ENCODE peak calls at places on chromosome 16, in ten cellular contexts. S is activated CD4-positive, alpha-beta T cell treated with anti-CD3 and anti-CD28 coated beads, Interleukin-2, amount 50 U/mL, for 24 hours; H is HS-27A; N is fibroblast of the aortic adventitia; J is NCI-H460; O is stimulated activated CD8-positive, alpha-beta memory T cell treated with anti-CD3 and anti-CD28 coated beads, Interleukin-4, amount 100 ng/mL, for 48 hours; V is NCI-H345; W is T-helper 2 cell; C is cardiac muscle cell; M is smooth muscle cell of the brain vasculature. E is an unnamed sample.

GRCh38 chr16:29745126-29745852 is 501 bp downstream of the C16orf54 start:
- DNase-seq in H (no peak), N (no peak), M (no peak), C (no peak), W (peak), V (no peak), S (peak), O (peak), J (no peak), E (no peak)

GRCh38 chr16:1677942-1678499 is at the start of gene JPT2:
- DNase-seq in N (peak), M (peak), J (peak), O (peak), V (peak), C (peak), S (peak), W (peak), H (peak), E (peak)

GRCh38 chr16:15641753-15642556 is 999 bp downstream of the MARF1 start:
- DNase-seq in N (no peak), C (no peak), S (no peak), O (no peak), W (no peak), M (no peak), V (no peak), H (no peak), J (no peak), E (no peak)

GRCh38 chr16:67419502-67419901 is 3.2 kb upstream of the ZDHHC1 start:
- DNase-seq in N (no peak), J (no peak), W (no peak), V (no peak), M (no peak), H (no peak), S (no peak), O (no peak), C (no peak), E (no peak)

GRCh38 chr16:85253127-85253941 is 141.1 kb upstream of the CIBAR2 start:
- DNase-seq in V (peak), H (no peak), N (peak), S (peak), W (peak), O (peak), J (peak), C (peak), M (no peak), E (peak)

GRCh38 chr16:55476625-55477533 is 2.1 kb upstream of the MMP2 start:
- DNase-seq in S (no peak), O (no peak), W (no peak), J (no peak), V (no peak), N (peak), M (no peak), H (no peak), C (no peak), E (no peak)

GRCh38 chr16:87690911-87691685 is 74.7 kb downstream of the KLHDC4 start:
- DNase-seq in H (no peak), V (no peak), C (no peak), S (no peak), M (no peak), W (no peak), N (no peak), J (no peak), O (no peak), E (no peak)

GRCh38 chr16:29687755-29688154 is 8.8 kb downstream of the QPRT start:
- DNase-seq in J (no peak), O (no peak), S (no peak), H (no peak), C (no peak), V (no peak), N (no peak), W (no peak), M (no peak), E (no peak)

GRCh38 chr16:48542020-48542473 is 67.9 kb downstream of the N4BP1 start:
- DNase-seq in W (no peak), H (no peak), J (peak), N (peak), O (no peak), S (no peak), M (no peak), V (no peak), C (peak), E (no peak)

GRCh38 chr16:49620158-49620867 is 235.6 kb downstream of the ZNF423 start:
- DNase-seq in J (no peak), V (no peak), S (no peak), N (peak), C (peak), H (peak), M (no peak), W (no peak), O (no peak), E (no peak)

GRCh38 chr16:87150359-87151280 is 166.6 kb downstream of the C16orf95 start:
- DNase-seq in O (no peak), W (no peak), V (no peak), H (no peak), N (peak), J (no peak), S (no peak), M (no peak), C (no peak), E (no peak)

GRCh38 chr16:30893744-30894539 is at the start of gene BCL7C:
- DNase-seq in N (peak), M (no peak), V (peak), S (peak), C (peak), O (peak), J (peak), W (peak), H (peak), E (peak)

E was measured in neuronal stem cell.